ENCODE peak calls at places on chromosomes 7 and 10, in eight cellular contexts. K is AG04450, H is glutamatergic neuron, P is progenitor cell of endocrine pancreas, J is fibroblast of lung, N is heart left ventricle, W is cardiac muscle cell, G is ovary. L is an unnamed sample.

GRCh38 chr7:100822236-100823139 is 4.8 kb downstream of the EPHB4 start:
- DNase-seq in K (no peak), H (no peak), P (no peak), J (no peak), N (no peak), W (no peak), G (peak), L (no peak)

GRCh38 chr10:100173035-100173434 is 12.8 kb downstream of the ERLIN1 start:
- DNase-seq in K (no peak), H (no peak), P (no peak), J (no peak), N (no peak), W (no peak), G (no peak), L (no peak)

GRCh38 chr7:35399840-35400239 is 145.9 kb upstream of the TBX20 start:
- DNase-seq in K (no peak), H (no peak), P (no peak), J (no peak), N (no peak), W (no peak), G (no peak), L (no peak)

GRCh38 chr10:29304259-29305030 is 15.6 kb downstream of the LYZL1 start:
- DNase-seq in K (peak), H (peak), P (peak), J (peak), N (no peak), W (peak), G (peak), L (peak)

GRCh38 chr7:114026486-114027089 is 107.8 kb upstream of the PPP1R3A start:
- DNase-seq in K (peak), H (no peak), P (no peak), J (peak), N (no peak), W (peak), G (no peak), L (no peak)

GRCh38 chr7:131692131-131692960 is 135.9 kb upstream of the PODXL start:
- DNase-seq in K (no peak), H (peak), P (peak), J (peak), N (peak), W (peak), G (no peak), L (no peak)

GRCh38 chr10:33289776-33290175 is 44.7 kb downstream of the NRP1 start:
- DNase-seq in K (no peak), H (no peak), P (no peak), J (no peak), N (no peak), W (no peak), G (no peak), L (no peak)

GRCh38 chr7:132518102-132518838 is 58.0 kb downstream of the PLXNA4 start:
- DNase-seq in K (no peak), H (peak), P (no peak), J (no peak), N (no peak), W (no peak), G (no peak), L (no peak)

GRCh38 chr10:31886885-31887284 is 41.7 kb downstream of the ARHGAP12 start:
- DNase-seq in K (no peak), H (no peak), P (no peak), J (peak), N (no peak), W (no peak), G (no peak), L (no peak)
- TF ChIP-seq CTCF in K (no peak), H (no peak), P (no peak), J (no peak), N (no peak), W (no peak), G (no peak), L (no peak)

GRCh38 chr7:44606341-44607140 is at the start of gene OGDH:
- DNase-seq in K (peak), H (peak), P (peak), J (peak), N (peak), W (peak), G (peak), L (peak)
- TF ChIP-seq CTCF in K (no peak), H (no peak), P (no peak), J (no peak), N (no peak), W (no peak), G (peak), L (no peak)

DNA sequence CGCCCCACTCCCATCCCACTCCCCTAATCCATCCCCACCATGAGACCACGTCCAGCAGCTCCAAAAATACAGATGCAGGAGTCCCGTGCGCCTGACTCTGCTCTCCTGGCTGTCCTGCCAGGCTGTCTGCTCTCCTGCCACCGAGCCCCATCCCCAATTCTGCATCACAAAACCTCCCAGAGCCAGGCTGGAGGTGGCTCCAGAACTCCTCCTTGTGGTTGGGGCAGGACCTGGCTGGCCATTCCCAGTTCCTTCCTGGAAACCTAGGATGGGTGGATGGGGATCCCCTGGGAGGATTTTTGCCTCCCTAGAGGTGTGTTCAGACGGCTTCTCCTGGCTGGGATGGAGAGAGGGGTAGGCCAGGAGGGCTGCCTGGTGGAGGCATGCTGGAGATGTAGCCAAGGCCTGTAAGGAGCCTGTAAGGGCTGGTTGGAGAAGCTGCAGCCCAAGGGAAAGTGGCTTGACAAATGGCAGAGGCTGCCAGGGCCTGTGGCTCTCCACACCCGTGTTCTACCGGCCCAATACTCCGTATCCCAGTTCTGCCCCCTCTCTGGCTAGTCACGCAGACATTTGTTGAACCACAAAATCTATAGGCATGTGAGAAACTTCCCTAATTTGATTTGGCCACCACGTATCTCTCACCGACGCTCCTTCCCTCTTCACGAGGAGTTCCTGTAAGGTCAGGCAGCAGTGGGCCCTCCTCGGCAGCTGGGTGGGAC is 99.3 kb downstream of the ARHGAP22 start:
- DNase-seq in K (no peak), H (no peak), P (no peak), J (no peak), N (peak), W (no peak), G (peak), L (no peak)
- TF ChIP-seq CTCF in K (peak), H (no peak), P (peak), J (peak), N (no peak), W (peak), G (no peak), L (no peak)

DNA sequence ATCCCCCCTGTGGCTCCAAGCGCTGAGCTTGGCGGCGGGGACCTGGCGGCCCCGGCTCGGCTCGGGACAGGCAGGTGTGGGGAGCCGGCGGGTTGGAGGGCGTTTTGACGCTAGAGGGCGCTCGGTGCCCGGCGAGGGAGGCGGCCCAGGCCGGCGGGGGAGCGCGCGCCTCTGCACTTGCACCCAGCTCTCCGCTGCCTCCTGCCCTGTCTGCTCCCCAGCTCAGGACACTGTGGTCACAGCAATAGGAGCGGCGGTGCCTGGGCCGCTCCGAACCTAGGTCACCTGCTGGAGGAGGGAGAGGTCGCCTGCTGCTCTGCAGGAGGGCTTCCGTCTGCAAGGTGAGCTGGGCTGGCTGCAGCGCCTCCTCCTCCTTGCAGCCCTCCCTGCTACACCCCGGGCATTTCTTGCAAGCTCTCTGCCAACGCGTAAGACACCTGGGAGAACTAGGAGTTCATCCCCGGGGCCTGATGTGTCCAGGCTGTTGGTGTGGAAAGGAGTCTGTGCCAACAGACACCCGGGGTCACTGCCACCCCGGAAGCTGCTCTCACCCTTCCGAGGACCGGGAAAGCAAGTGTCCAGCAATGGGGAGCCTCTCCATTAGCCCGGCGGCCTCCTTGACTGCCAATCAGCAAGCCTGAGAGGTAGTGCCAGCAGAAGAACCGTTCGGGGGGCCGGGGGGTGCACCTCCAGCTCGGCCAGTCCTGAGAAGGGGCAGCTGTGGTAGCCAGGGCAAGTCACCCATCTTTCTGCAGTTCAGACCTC is 620.4 kb downstream of the GALNT17 start:
- DNase-seq in K (no peak), H (peak), P (peak), J (peak), N (no peak), W (peak), G (no peak), L (peak)
- TF ChIP-seq CTCF in K (peak), H (peak), P (peak), J (peak), N (peak), W (peak), G (no peak), L (peak)

DNA sequence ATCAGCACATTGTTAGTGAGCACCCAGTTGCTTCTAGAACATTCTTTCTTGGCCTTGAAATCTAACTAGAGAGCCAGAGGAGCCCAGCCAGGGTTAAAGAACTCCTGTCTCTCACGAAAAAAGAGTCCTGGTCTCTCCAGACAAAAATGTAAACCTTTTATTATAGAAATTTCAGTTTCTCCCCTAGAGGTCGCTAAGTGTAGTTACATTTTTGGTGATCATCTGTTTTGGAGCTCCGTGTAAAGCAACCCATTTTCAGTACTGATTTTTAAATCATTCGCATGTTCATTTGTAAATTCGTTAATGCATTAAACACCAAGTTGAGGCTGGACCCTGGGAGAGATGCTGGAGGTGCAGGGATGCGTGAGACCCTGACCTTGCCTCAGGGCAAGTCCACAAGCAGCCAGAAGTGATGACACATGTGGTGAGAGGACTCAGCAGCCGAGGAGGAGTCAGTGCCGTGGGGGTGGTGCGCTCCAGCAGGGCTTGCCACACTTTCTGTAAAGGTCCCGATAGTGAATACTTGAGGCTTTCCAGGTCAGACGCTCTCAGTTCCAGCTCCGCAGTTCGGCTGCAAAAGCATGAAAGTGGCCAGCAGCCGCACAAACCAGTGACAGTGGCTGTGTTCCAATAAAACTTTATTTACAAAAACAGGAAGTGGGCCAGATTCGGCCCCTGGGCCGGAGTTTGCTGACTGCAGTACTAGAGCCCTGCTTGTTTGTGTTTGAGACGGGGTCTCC is 578.6 kb upstream of the FOXK1 start:
- DNase-seq in K (no peak), H (no peak), P (no peak), J (peak), N (no peak), W (no peak), G (no peak), L (no peak)
- TF ChIP-seq CTCF in K (no peak), H (peak), P (peak), J (peak), N (no peak), W (no peak), G (no peak), L (no peak)

L was measured in dorsolateral prefrontal cortex.